ENCODE peak calls at places on chromosomes 7 and 10, in six cellular contexts. P, E, K, L, F and D are unnamed samples.

GRCh38 chr10:16545126-16545736 is 23.6 kb upstream of the C1QL3 start:
- DNase-seq in P (peak), E (no peak), K (no peak), L (no peak), F (peak), D (no peak)

GRCh38 chr10:56319386-56319785 is 41.7 kb downstream of the ZWINT start:
- DNase-seq in P (no peak), E (no peak), K (no peak), L (no peak), F (no peak), D (no peak)

GRCh38 chr10:72784551-72785421 is 92.8 kb downstream of the MCU start:
- DNase-seq in P (peak), E (peak), K (no peak), L (no peak), F (peak), D (no peak)

GRCh38 chr7:100745184-100745583 is 11.8 kb downstream of the ZAN start:
- DNase-seq in P (peak), E (peak), K (peak), L (no peak), F (peak), D (peak)

GRCh38 chr7:129376076-129376777 is 58.0 kb upstream of the STRIP2 start:
- DNase-seq in P (peak), E (peak), K (peak), L (peak), F (peak), D (no peak)

GRCh38 chr10:27857616-27858015 is 112.0 kb upstream of the MKX start:
- DNase-seq in P (no peak), E (no peak), K (no peak), L (peak), F (no peak), D (no peak)

GRCh38 chr7:105487559-105488218 is 34.4 kb downstream of the PUS7 start:
- DNase-seq in P (peak), E (no peak), K (peak), L (no peak), F (no peak), D (peak)

GRCh38 chr10:21753497-21754270 is 219.7 kb downstream of the MLLT10 start:
- DNase-seq in P (no peak), E (no peak), K (no peak), L (no peak), F (no peak), D (no peak)

GRCh38 chr10:128062331-128062730 is 63.9 kb downstream of the MKI67 start:
- DNase-seq in P (no peak), E (no peak), K (no peak), L (no peak), F (peak), D (no peak)

GRCh38 chr7:69187824-69188335 is 410.4 kb upstream of the AUTS2 start:
- DNase-seq in P (no peak), E (no peak), K (no peak), L (no peak), F (no peak), D (no peak)